ENCODE peak calls at places on chromosomes 3 and 15, in four cellular contexts. C, D, B and I are unnamed samples.

GRCh38 chr15:89184367-89184766 is 37.0 kb downstream of the RLBP1 start:
- DNase-seq in C (no peak), D (no peak), B (no peak), I (no peak)

GRCh38 chr3:130829575-130829947 is 64.3 kb upstream of the ATP2C1 start:
- DNase-seq in C (no peak), D (no peak), B (no peak), I (no peak)

GRCh38 chr3:171453175-171453868 is 6.9 kb downstream of the TNIK start:
- DNase-seq in C (no peak), D (no peak), B (no peak), I (no peak)

GRCh38 chr3:112092439-112093179 is 6.4 kb downstream of the C3orf52 start:
- DNase-seq in C (no peak), D (no peak), B (no peak), I (no peak)

GRCh38 chr3:119580148-119580760 is 962 bp downstream of the ADPRH start:
- DNase-seq in C (peak; percentile 76), D (no peak), B (peak; percentile 37), I (no peak)

GRCh38 chr15:40918799-40919392 is 10.2 kb upstream of the DLL4 start:
- DNase-seq in C (no peak), D (no peak), B (no peak), I (no peak)

GRCh38 chr15:36688310-36689102 is 109.1 kb downstream of the CDIN1 start:
- DNase-seq in C (no peak), D (no peak), B (no peak), I (no peak)

GRCh38 chr15:27903405-27903804 is 195.7 kb downstream of the OCA2 start:
- DNase-seq in C (no peak), D (no peak), B (no peak), I (no peak)

GRCh38 chr3:37995652-37996641 is 5.4 kb downstream of the VILL start:
- DNase-seq in C (no peak), D (no peak), B (peak; percentile 69), I (peak; percentile 41)

GRCh38 chr3:175187586-175187985 is 328.5 kb downstream of the NAALADL2 start:
- DNase-seq in C (no peak), D (no peak), B (no peak), I (no peak)

GRCh38 chr15:100759698-100760356 is 119.8 kb upstream of the ALDH1A3 start:
- DNase-seq in C (no peak), D (no peak), B (no peak), I (no peak)

GRCh38 chr3:94101860-94102259 is 39.0 kb downstream of the NSUN3 start:
- DNase-seq in C (no peak), D (no peak), B (no peak), I (no peak)

GRCh38 chr15:97759363-97759762 is 201.1 kb upstream of the ARRDC4 start:
- DNase-seq in C (no peak), D (no peak), B (no peak), I (no peak)

GRCh38 chr3:42730706-42731420 is 28.3 kb upstream of the HHATL start:
- DNase-seq in C (no peak), D (no peak), B (no peak), I (no peak)

GRCh38 chr3:141875893-141876380 is 506 bp upstream of the ATP1B3 start:
- DNase-seq in C (no peak), D (no peak), B (no peak), I (no peak)

GRCh38 chr3:180764481-180764880 is 85.2 kb upstream of the CCDC39 start:
- DNase-seq in C (no peak), D (no peak), B (no peak), I (no peak)

GRCh38 chr3:122273498-122273897 is 51.5 kb upstream of the CSTA start:
- DNase-seq in C (no peak), D (no peak), B (no peak), I (peak; percentile 6)

GRCh38 chr3:177995733-177996085 is 540.5 kb upstream of the KCNMB2 start:
- DNase-seq in C (no peak), D (no peak), B (no peak), I (no peak)

GRCh38 chr3:42735021-42735420 is 32.4 kb upstream of the HHATL start:
- DNase-seq in C (no peak), D (no peak), B (no peak), I (no peak)

GRCh38 chr3:141103067-141103466 is 51.9 kb downstream of the SPSB4 start:
- DNase-seq in C (no peak), D (no peak), B (no peak), I (no peak)

GRCh38 chr3:151398895-151399294 is 14.3 kb upstream of the P2RY12 start:
- DNase-seq in C (no peak), D (no peak), B (no peak), I (no peak)